ENCODE peak calls at places on chromosomes 13 and 19, in six cellular contexts. Y is brain microvascular endothelial cell, N is GM23248, U is H7, A is neuronal stem cell, X is Caco-2. O is an unnamed sample.

GRCh38 chr13:47480121-47480520 is 521.0 kb downstream of the SUCLA2 start:
- DNase-seq in Y (peak; percentile 84), N (peak; percentile 92), U (no peak), A (no peak), X (no peak), O (no peak)

GRCh38 chr13:42393573-42394360 is 121.8 kb downstream of the AKAP11 start:
- DNase-seq in Y (no peak), N (no peak), U (no peak), A (no peak), X (no peak), O (no peak)

GRCh38 chr13:92658293-92658692 is 568.3 kb upstream of the GPC6 start:
- DNase-seq in Y (no peak), N (no peak), U (no peak), A (no peak), X (no peak), O (no peak)

GRCh38 chr13:34675626-34676025 is 266.4 kb upstream of the NBEA start:
- DNase-seq in Y (peak; percentile 1), N (no peak), U (no peak), A (no peak), X (no peak), O (no peak)

GRCh38 chr13:29906432-29907011 is 56.1 kb upstream of the UBL3 start:
- DNase-seq in Y (no peak), N (no peak), U (no peak), A (no peak), X (no peak), O (no peak)

GRCh38 chr19:53868091-53868891 is 608 bp downstream of the MYADM start:
- DNase-seq in Y (peak; percentile 56), N (peak; percentile 86), U (peak; percentile 85), A (no peak), X (peak; percentile 86), O (no peak)

GRCh38 chr13:75864718-75865117 is 228.6 kb downstream of the LMO7 start:
- DNase-seq in Y (peak; percentile 24), N (peak; percentile 68), U (no peak), A (no peak), X (no peak), O (no peak)

GRCh38 chr13:85068231-85068630 is 731.0 kb downstream of the SLITRK6 start:
- DNase-seq in Y (no peak), N (no peak), U (no peak), A (no peak), X (no peak), O (no peak)

GRCh38 chr13:77529501-77529840 is 6.0 kb upstream of the SCEL start:
- DNase-seq in Y (no peak), N (no peak), U (no peak), A (no peak), X (no peak), O (no peak)

GRCh38 chr19:27974082-27974513 is 1238.9 kb downstream of the UQCRFS1 start:
- DNase-seq in Y (peak; percentile 4), N (peak; percentile 69), U (peak; percentile 39), A (peak; percentile 32), X (peak; percentile 41), O (peak; percentile 72)

GRCh38 chr13:44281252-44282000 is 92.2 kb upstream of the SERP2 start:
- DNase-seq in Y (no peak), N (no peak), U (no peak), A (no peak), X (peak; percentile 67), O (no peak)

GRCh38 chr19:17091758-17092333 is 16.3 kb downstream of the MYO9B start:
- DNase-seq in Y (no peak), N (no peak), U (peak; percentile 83), A (no peak), X (no peak), O (peak; percentile 63)

GRCh38 chr19:51570962-51571575 is at the start of gene ZNF175:
- DNase-seq in Y (peak; percentile 97), N (peak; percentile 97), U (peak; percentile 76), A (peak; percentile 95), X (peak; percentile 95), O (peak; percentile 99)

GRCh38 chr19:33152178-33152577 is 20.3 kb downstream of the WDR88 start:
- DNase-seq in Y (no peak), N (no peak), U (no peak), A (no peak), X (no peak), O (no peak)

GRCh38 chr13:113090415-113090770 is 15.2 kb upstream of the F7 start:
- DNase-seq in Y (no peak), N (no peak), U (peak; percentile 94), A (no peak), X (no peak), O (no peak)

GRCh38 chr13:112069063-112069726 is 2.2 kb downstream of the SOX1 start:
- DNase-seq in Y (no peak), N (no peak), U (peak; percentile 66), A (no peak), X (no peak), O (no peak)

GRCh38 chr19:51439021-51439465 is 19.2 kb downstream of the SIGLEC8 start:
- DNase-seq in Y (no peak), N (peak; percentile 38), U (peak; percentile 65), A (no peak), X (no peak), O (peak; percentile 95)

GRCh38 chr19:33370783-33371182 is 2.7 kb upstream of the CEBPG start:
- DNase-seq in Y (no peak), N (no peak), U (no peak), A (no peak), X (no peak), O (no peak)

GRCh38 chr13:106534844-106535551 is 464 bp downstream of the EFNB2 start:
- DNase-seq in Y (no peak), N (peak; percentile 24), U (peak; percentile 74), A (no peak), X (no peak), O (no peak)

GRCh38 chr19:37893845-37894575 is 12.4 kb downstream of the WDR87 start:
- DNase-seq in Y (no peak), N (no peak), U (no peak), A (no peak), X (peak; percentile 67), O (no peak)

GRCh38 chr19:49952906-49953305 is 8.1 kb downstream of the SIGLEC11 start:
- DNase-seq in Y (no peak), N (no peak), U (peak; percentile 25), A (no peak), X (no peak), O (no peak)

GRCh38 chr19:51158474-51159129 is 16.5 kb downstream of the SIGLEC7 start:
- DNase-seq in Y (peak; percentile 11), N (peak; percentile 46), U (peak; percentile 82), A (peak; percentile 31), X (peak; percentile 64), O (peak; percentile 92)

GRCh38 chr13:24041822-24042221 is 118.7 kb upstream of the SPATA13 start:
- DNase-seq in Y (no peak), N (no peak), U (no peak), A (no peak), X (no peak), O (no peak)

GRCh38 chr13:100860866-100861265 is 186.3 kb upstream of the TMTC4 start:
- DNase-seq in Y (no peak), N (peak; percentile 5), U (no peak), A (no peak), X (no peak), O (no peak)

GRCh38 chr19:58569191-58569942 is 3.8 kb downstream of the MZF1 start:
- DNase-seq in Y (no peak), N (no peak), U (no peak), A (no peak), X (no peak), O (no peak)

GRCh38 chr19:10826236-10826635 is 9.8 kb downstream of the TMED1 start:
- DNase-seq in Y (no peak), N (no peak), U (peak; percentile 21), A (no peak), X (no peak), O (peak; percentile 49)
- H3K36me3 ChIP-seq in Y (peaks cover 61% of the 10 kb centered on the region), N (no peaks in the 10 kb centered on the region), U (peaks cover 18% of the 10 kb centered on the region), A (peaks cover 30% of the 10 kb centered on the region), X (peaks cover 2% of the 10 kb centered on the region), O (no peaks in the 10 kb centered on the region)

DNA sequence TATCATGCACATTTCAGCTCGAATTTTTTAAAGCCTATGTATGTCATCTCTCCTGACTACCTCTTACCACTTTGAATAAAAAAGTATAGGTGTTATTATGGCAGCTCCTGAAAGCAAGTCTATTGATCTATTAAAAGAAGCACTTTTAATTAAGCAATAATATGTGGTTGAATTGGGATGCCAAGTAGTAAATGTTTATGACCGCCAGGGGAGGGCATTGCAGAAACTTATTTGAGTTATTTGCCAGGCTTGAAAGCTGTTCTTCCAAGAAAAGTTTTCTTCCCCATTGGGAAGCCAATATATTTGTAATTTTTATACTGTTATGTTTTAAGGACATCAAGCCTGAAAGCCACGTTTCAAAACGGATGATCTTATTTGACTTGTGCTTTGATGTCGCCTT is 88.1 kb upstream of the SOX21 start:
- DNase-seq in Y (no peak), N (peak; percentile 5), U (no peak), A (no peak), X (no peak), O (no peak)
- H3K27me3 ChIP-seq in Y (no peaks in the 10 kb centered on the region), N (no peaks in the 10 kb centered on the region), U (no peaks in the 10 kb centered on the region), A (no peaks in the 10 kb centered on the region), X (no peaks in the 10 kb centered on the region), O (no peaks in the 10 kb centered on the region)

GRCh38 chr19:8461376-8461775 is 16.6 kb downstream of the HNRNPM start:
- DNase-seq in Y (no peak), N (no peak), U (no peak), A (no peak), X (no peak), O (no peak)

GRCh38 chr19:8460516-8461298 is 15.9 kb downstream of the HNRNPM start:
- DNase-seq in Y (no peak), N (peak; percentile 61), U (no peak), A (no peak), X (no peak), O (no peak)

GRCh38 chr19:8461891-8462290 is 17.1 kb downstream of the HNRNPM start:
- DNase-seq in Y (no peak), N (no peak), U (no peak), A (no peak), X (no peak), O (no peak)

GRCh38 chr19:8462601-8463000 is 17.8 kb downstream of the HNRNPM start:
- DNase-seq in Y (no peak), N (no peak), U (no peak), A (no peak), X (no peak), O (no peak)

GRCh38 chr19:8463343-8463742 is 18.6 kb downstream of the HNRNPM start:
- DNase-seq in Y (no peak), N (no peak), U (no peak), A (no peak), X (no peak), O (no peak)
- H3K36me3 ChIP-seq in Y (peaks cover 58% of the 10 kb centered on the region), N (peaks cover 35% of the 10 kb centered on the region), U (peaks cover 43% of the 10 kb centered on the region), A (peaks cover 39% of the 10 kb centered on the region), X (no peaks in the 10 kb centered on the region), O (peaks cover 80% of the 10 kb centered on the region)

GRCh38 chr19:13300421-13301030 is 150.3 kb downstream of the IER2 start:
- DNase-seq in Y (no peak), N (no peak), U (no peak), A (no peak), X (no peak), O (no peak)

GRCh38 chr19:13301627-13302334 is 151.6 kb downstream of the IER2 start:
- DNase-seq in Y (no peak), N (no peak), U (no peak), A (no peak), X (no peak), O (no peak)

GRCh38 chr19:13297023-13297422 is 146.8 kb downstream of the IER2 start:
- DNase-seq in Y (no peak), N (peak; percentile 19), U (no peak), A (no peak), X (no peak), O (no peak)

GRCh38 chr19:13298565-13299481 is 148.6 kb downstream of the IER2 start:
- DNase-seq in Y (no peak), N (no peak), U (peak; percentile 56), A (no peak), X (no peak), O (no peak)

GRCh38 chr19:13299838-13300237 is 149.6 kb downstream of the IER2 start:
- DNase-seq in Y (no peak), N (no peak), U (no peak), A (no peak), X (no peak), O (no peak)
- H3K27me3 ChIP-seq in Y (no peaks in the 10 kb centered on the region), N (no peaks in the 10 kb centered on the region), U (no peaks in the 10 kb centered on the region), A (no peaks in the 10 kb centered on the region), X (no peaks in the 10 kb centered on the region), O (no peaks in the 10 kb centered on the region)

O was measured in Karpas-422.